ENCODE peak calls at places on chromosomes 2 and 18, in seven cellular contexts. P is HepG2, R is tibial artery, L is pancreas, K is body of pancreas, Q is A549, X is OCI-LY7. Z is an unnamed sample.

GRCh38 chr2:17387591-17387990 is 130.6 kb downstream of the RAD51AP2 start:
- DNase-seq in L (no peak), Q (no peak), X (no peak), K (no peak), R (no peak), P (no peak), Z (no peak)

GRCh38 chr2:109164739-109165221 is 35.8 kb downstream of the SH3RF3 start:
- DNase-seq in K (no peak), X (no peak), R (peak; percentile 73), Q (no peak), P (no peak), L (no peak), Z (no peak)

GRCh38 chr18:60350975-60351374 is 21.6 kb downstream of the MC4R start:
- DNase-seq in R (no peak), P (no peak), Q (no peak), L (no peak), X (no peak), K (no peak), Z (no peak)

GRCh38 chr2:73963385-73964120 is 21.2 kb upstream of the TET3 start:
- DNase-seq in K (no peak), R (no peak), Q (no peak), L (no peak), P (no peak), X (no peak), Z (no peak)

GRCh38 chr2:3458396-3459184 is 60.7 kb downstream of the ADI1 start:
- DNase-seq in P (no peak), R (no peak), L (no peak), Q (no peak), K (no peak), X (no peak), Z (no peak)

GRCh38 chr2:9618410-9618809 is 12.4 kb downstream of the YWHAQ start:
- DNase-seq in P (no peak), X (no peak), L (no peak), R (no peak), K (no peak), Q (no peak), Z (no peak)

GRCh38 chr2:145807978-145808377 is 1288.1 kb upstream of the ZEB2 start:
- DNase-seq in R (no peak), K (no peak), Q (no peak), L (no peak), P (no peak), X (no peak), Z (no peak)

GRCh38 chr2:174750923-174751441 is 13.3 kb downstream of the CHRNA1 start:
- DNase-seq in P (no peak), R (no peak), X (peak; percentile 5), Q (no peak), L (no peak), K (no peak), Z (no peak)

GRCh38 chr18:80147418-80148315 is 38.6 kb downstream of the ADNP2 start:
- DNase-seq in R (peak; percentile 88), X (peak; percentile 2), K (peak; percentile 91), P (peak; percentile 77), L (peak; percentile 79), Q (peak; percentile 62), Z (no peak)

GRCh38 chr2:164840930-164841718 is 499 bp downstream of the COBLL1 start:
- DNase-seq in Q (peak; percentile 79), L (peak; percentile 89), R (peak; percentile 82), K (peak; percentile 86), P (peak; percentile 82), X (peak; percentile 18), Z (peak; percentile 85)

GRCh38 chr2:79981316-79981715 is 323.2 kb downstream of the LRRTM1 start:
- DNase-seq in K (no peak), P (no peak), L (no peak), Q (no peak), R (no peak), X (no peak), Z (no peak)
- H3K4me3 ChIP-seq in K (no peak overlapping the region), P (no peak overlapping the region), L (no peak overlapping the region), Q (no peak overlapping the region), R (no peak overlapping the region), X (no peak overlapping the region), Z (no peak overlapping the region)

DNA sequence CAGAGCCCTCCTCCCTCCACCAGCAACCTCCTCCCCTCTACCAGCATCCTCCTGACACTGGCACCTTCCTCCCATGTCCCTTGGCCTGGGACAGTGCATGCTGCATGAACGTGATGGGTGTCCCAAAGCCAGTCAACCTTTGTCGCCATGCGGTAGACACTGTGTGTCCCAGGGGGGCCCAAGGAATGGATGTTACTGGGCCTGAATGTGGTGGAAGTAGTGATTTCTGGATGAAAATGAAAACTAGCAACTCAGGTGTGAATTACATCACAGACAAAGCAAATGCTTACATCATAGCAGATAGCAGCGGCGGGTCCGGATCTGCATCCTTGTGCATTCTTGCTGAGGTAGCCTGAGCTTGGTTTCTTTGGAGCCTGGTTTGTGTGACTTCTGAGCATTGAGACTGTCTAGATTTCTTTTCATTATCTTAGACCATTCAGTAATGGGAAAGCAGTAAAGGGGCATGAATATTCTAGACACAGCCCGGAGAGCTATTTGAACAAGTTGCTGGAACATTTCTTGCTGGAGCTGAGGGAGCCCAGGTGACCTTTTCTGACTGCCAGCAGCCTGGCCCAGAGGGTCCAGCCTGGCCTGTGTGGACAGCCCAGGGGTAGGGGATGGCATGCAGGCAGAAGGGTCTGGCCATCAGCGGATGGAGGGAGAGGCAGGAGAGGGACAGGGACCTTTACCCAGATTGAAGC is 100.4 kb downstream of the FAM210A start:
- DNase-seq in L (no peak), R (no peak), Q (no peak), P (no peak), X (no peak), K (no peak), Z (no peak)
- H3K4me1 ChIP-seq in L (no peaks in the 10 kb centered on the region), R (no peaks in the 10 kb centered on the region), Q (peaks cover 5% of the 10 kb centered on the region), P (peaks cover 5% of the 10 kb centered on the region), X (peaks cover 13% of the 10 kb centered on the region), K (no peaks in the 10 kb centered on the region), Z (no peaks in the 10 kb centered on the region)

DNA sequence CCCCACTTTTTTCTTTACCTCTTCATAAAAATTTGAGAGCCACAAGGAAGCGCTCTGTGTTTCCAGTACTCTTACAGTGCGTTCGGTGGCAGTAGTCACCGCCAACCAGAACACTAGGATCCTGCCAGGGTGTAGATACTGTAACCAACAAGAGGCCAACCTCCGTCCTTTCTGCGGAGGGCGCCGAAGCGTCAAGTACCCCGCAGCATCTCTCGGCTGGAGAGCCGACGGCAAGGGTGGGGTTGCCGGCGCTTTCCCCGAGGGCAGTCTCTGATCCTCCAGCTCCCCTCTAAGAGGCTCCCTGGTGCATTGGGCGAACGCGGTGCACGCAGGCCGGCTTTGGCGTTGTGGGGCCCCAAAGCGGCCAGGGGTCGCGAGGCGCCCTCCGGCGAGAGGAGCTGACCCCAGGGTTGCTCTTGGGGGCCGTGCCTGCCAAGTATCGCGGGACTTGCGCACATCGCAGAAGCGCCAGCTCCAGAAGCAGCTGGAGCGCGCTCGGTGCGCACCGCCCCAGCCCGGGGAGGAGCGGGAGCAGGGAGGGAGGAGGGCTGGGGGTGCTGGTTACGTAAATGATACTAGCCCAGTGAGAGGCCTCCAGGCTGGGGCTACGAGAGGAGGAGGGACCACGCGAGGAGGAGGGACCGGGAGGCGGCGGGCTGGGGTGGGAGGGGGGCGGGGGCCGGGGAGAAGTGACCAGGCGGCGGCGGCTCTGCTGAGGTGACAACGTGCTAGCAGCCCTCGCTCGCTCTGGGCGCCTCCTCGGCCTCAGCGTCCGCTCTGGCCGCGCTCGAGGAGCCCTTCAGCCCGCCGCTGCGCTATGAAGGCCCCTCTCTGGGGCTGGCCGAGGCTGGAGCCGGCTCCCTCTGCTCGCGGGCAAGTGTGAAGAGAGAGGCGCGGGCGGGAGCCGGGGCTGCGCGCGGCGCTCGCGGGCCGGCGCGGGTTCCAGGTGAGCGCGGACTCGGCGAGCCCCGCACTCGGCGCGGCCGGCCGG is at the start of gene GALNT13:
- DNase-seq in R (peak; percentile 50), X (no peak), K (peak; percentile 26), Q (peak; percentile 97), L (peak; percentile 66), P (peak; percentile 57), Z (peak; percentile 83)
- H3K4me3 ChIP-seq in R (peak within 1 kb of the TSS; percentile 50), X (no peak within 1 kb of the TSS), K (no peak within 1 kb of the TSS), Q (peak within 1 kb of the TSS; percentile 86), L (peak within 1 kb of the TSS; percentile 10), P (no peak within 1 kb of the TSS), Z (peak within 1 kb of the TSS; percentile 46)

DNA sequence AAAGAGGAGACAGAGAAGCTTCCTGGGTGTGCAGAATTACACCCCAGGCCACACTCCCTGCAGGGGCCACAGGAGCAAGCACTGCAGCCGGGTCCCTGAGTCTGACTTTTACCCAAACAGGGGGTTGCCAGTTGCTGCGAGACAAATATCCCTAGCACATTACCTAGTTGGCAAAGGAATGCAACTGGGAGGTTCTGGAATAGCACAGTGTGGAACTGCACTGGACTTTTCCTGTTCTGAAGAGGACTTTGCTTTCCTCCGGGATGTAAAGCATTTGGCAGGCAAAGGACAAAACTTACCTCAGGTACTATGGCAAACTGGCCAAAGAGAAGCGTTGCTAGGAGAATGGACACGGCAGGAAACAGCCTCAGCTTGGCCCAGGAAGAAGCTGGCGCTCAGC is 45.1 kb downstream of the BCL11A start:
- DNase-seq in R (no peak), L (no peak), Q (no peak), X (no peak), P (no peak), K (no peak), Z (no peak)
- H3K4me1 ChIP-seq in R (no peaks in the 10 kb centered on the region), L (no peaks in the 10 kb centered on the region), Q (no peaks in the 10 kb centered on the region), X (peaks cover 54% of the 10 kb centered on the region), P (no peaks in the 10 kb centered on the region), K (peaks cover 26% of the 10 kb centered on the region), Z (peaks cover 31% of the 10 kb centered on the region)